ENCODE peak calls at places on chromosomes 13 and 19, in six cellular contexts. One of them, this sample, is unnamed.

GRCh38 chr13:101258071-101258470 is 158.2 kb downstream of the NALCN start:
- DNase-seq in activated naive CD4-positive, alpha-beta T cell treated with anti-CD3 and anti-CD28 coated beads, Interleukin-2, amount 10 ng/mL, durations not matched to agents 7 days and 5 days: peak
- DNase-seq in stimulated activated effector memory CD8-positive, alpha-beta T cell treated with anti-CD3 and anti-CD28 coated beads, Interleukin-12 subunit alpha, Interleukin-12 subunit beta, amount 100 ng/mL, for 72 hours: peak
- DNase-seq in MCF 10A: peak
- DNase-seq in activated T-cell treated with anti-CD3 and anti-CD28 coated beads, Interleukin-2, amount 50 U/mL, for 72 hours: peak
- DNase-seq in stimulated activated CD8-positive, alpha-beta memory T cell treated with anti-CD3 and anti-CD28 coated beads, Interleukin-4, amount 100 ng/mL, for 48 hours: peak
- DNase-seq in this sample: no peak

GRCh38 chr19:38374332-38375097 is at the start of gene PSMD8:
- DNase-seq in stimulated activated CD8-positive, alpha-beta memory T cell treated with anti-CD3 and anti-CD28 coated beads, Interleukin-4, amount 100 ng/mL, for 48 hours: peak
- DNase-seq in MCF 10A: peak
- DNase-seq in activated naive CD4-positive, alpha-beta T cell treated with anti-CD3 and anti-CD28 coated beads, Interleukin-2, amount 10 ng/mL, durations not matched to agents 7 days and 5 days: peak
- DNase-seq in activated T-cell treated with anti-CD3 and anti-CD28 coated beads, Interleukin-2, amount 50 U/mL, for 72 hours: peak
- DNase-seq in stimulated activated effector memory CD8-positive, alpha-beta T cell treated with anti-CD3 and anti-CD28 coated beads, Interleukin-12 subunit alpha, Interleukin-12 subunit beta, amount 100 ng/mL, for 72 hours: peak
- DNase-seq in this sample: peak

GRCh38 chr19:55635334-55635717 is 5.5 kb upstream of the ZNF580 start:
- DNase-seq in activated naive CD4-positive, alpha-beta T cell treated with anti-CD3 and anti-CD28 coated beads, Interleukin-2, amount 10 ng/mL, durations not matched to agents 7 days and 5 days: no peak
- DNase-seq in stimulated activated effector memory CD8-positive, alpha-beta T cell treated with anti-CD3 and anti-CD28 coated beads, Interleukin-12 subunit alpha, Interleukin-12 subunit beta, amount 100 ng/mL, for 72 hours: no peak
- DNase-seq in MCF 10A: no peak
- DNase-seq in activated T-cell treated with anti-CD3 and anti-CD28 coated beads, Interleukin-2, amount 50 U/mL, for 72 hours: peak
- DNase-seq in stimulated activated CD8-positive, alpha-beta memory T cell treated with anti-CD3 and anti-CD28 coated beads, Interleukin-4, amount 100 ng/mL, for 48 hours: no peak
- DNase-seq in this sample: no peak

GRCh38 chr19:49890349-49891311 is 6.1 kb downstream of the IL4I1 start:
- DNase-seq in MCF 10A: no peak
- DNase-seq in stimulated activated effector memory CD8-positive, alpha-beta T cell treated with anti-CD3 and anti-CD28 coated beads, Interleukin-12 subunit alpha, Interleukin-12 subunit beta, amount 100 ng/mL, for 72 hours: peak
- DNase-seq in stimulated activated CD8-positive, alpha-beta memory T cell treated with anti-CD3 and anti-CD28 coated beads, Interleukin-4, amount 100 ng/mL, for 48 hours: peak
- DNase-seq in activated T-cell treated with anti-CD3 and anti-CD28 coated beads, Interleukin-2, amount 50 U/mL, for 72 hours: peak
- DNase-seq in activated naive CD4-positive, alpha-beta T cell treated with anti-CD3 and anti-CD28 coated beads, Interleukin-2, amount 10 ng/mL, durations not matched to agents 7 days and 5 days: peak
- DNase-seq in this sample: no peak

GRCh38 chr19:40594657-40595077 is 6.5 kb upstream of the LTBP4 start:
- DNase-seq in stimulated activated CD8-positive, alpha-beta memory T cell treated with anti-CD3 and anti-CD28 coated beads, Interleukin-4, amount 100 ng/mL, for 48 hours: no peak
- DNase-seq in MCF 10A: peak
- DNase-seq in activated T-cell treated with anti-CD3 and anti-CD28 coated beads, Interleukin-2, amount 50 U/mL, for 72 hours: no peak
- DNase-seq in stimulated activated effector memory CD8-positive, alpha-beta T cell treated with anti-CD3 and anti-CD28 coated beads, Interleukin-12 subunit alpha, Interleukin-12 subunit beta, amount 100 ng/mL, for 72 hours: no peak
- DNase-seq in activated naive CD4-positive, alpha-beta T cell treated with anti-CD3 and anti-CD28 coated beads, Interleukin-2, amount 10 ng/mL, durations not matched to agents 7 days and 5 days: no peak
- DNase-seq in this sample: no peak

GRCh38 chr19:16118489-16119033 is 6.9 kb downstream of the RAB8A start:
- DNase-seq in MCF 10A: no peak
- DNase-seq in stimulated activated CD8-positive, alpha-beta memory T cell treated with anti-CD3 and anti-CD28 coated beads, Interleukin-4, amount 100 ng/mL, for 48 hours: peak
- DNase-seq in stimulated activated effector memory CD8-positive, alpha-beta T cell treated with anti-CD3 and anti-CD28 coated beads, Interleukin-12 subunit alpha, Interleukin-12 subunit beta, amount 100 ng/mL, for 72 hours: peak
- DNase-seq in activated T-cell treated with anti-CD3 and anti-CD28 coated beads, Interleukin-2, amount 50 U/mL, for 72 hours: peak
- DNase-seq in activated naive CD4-positive, alpha-beta T cell treated with anti-CD3 and anti-CD28 coated beads, Interleukin-2, amount 10 ng/mL, durations not matched to agents 7 days and 5 days: peak
- DNase-seq in this sample: peak

GRCh38 chr19:37845932-37846331 is 60.5 kb downstream of the WDR87 start:
- DNase-seq in stimulated activated CD8-positive, alpha-beta memory T cell treated with anti-CD3 and anti-CD28 coated beads, Interleukin-4, amount 100 ng/mL, for 48 hours: no peak
- DNase-seq in activated naive CD4-positive, alpha-beta T cell treated with anti-CD3 and anti-CD28 coated beads, Interleukin-2, amount 10 ng/mL, durations not matched to agents 7 days and 5 days: no peak
- DNase-seq in MCF 10A: no peak
- DNase-seq in stimulated activated effector memory CD8-positive, alpha-beta T cell treated with anti-CD3 and anti-CD28 coated beads, Interleukin-12 subunit alpha, Interleukin-12 subunit beta, amount 100 ng/mL, for 72 hours: no peak
- DNase-seq in activated T-cell treated with anti-CD3 and anti-CD28 coated beads, Interleukin-2, amount 50 U/mL, for 72 hours: no peak
- DNase-seq in this sample: no peak

GRCh38 chr13:22939157-22939556 is 241.6 kb upstream of the SGCG start:
- DNase-seq in activated T-cell treated with anti-CD3 and anti-CD28 coated beads, Interleukin-2, amount 50 U/mL, for 72 hours: no peak
- DNase-seq in MCF 10A: no peak
- DNase-seq in stimulated activated CD8-positive, alpha-beta memory T cell treated with anti-CD3 and anti-CD28 coated beads, Interleukin-4, amount 100 ng/mL, for 48 hours: no peak
- DNase-seq in stimulated activated effector memory CD8-positive, alpha-beta T cell treated with anti-CD3 and anti-CD28 coated beads, Interleukin-12 subunit alpha, Interleukin-12 subunit beta, amount 100 ng/mL, for 72 hours: peak
- DNase-seq in activated naive CD4-positive, alpha-beta T cell treated with anti-CD3 and anti-CD28 coated beads, Interleukin-2, amount 10 ng/mL, durations not matched to agents 7 days and 5 days: no peak
- DNase-seq in this sample: no peak

GRCh38 chr19:8389891-8390616 is at the start of gene RAB11B:
- DNase-seq in stimulated activated CD8-positive, alpha-beta memory T cell treated with anti-CD3 and anti-CD28 coated beads, Interleukin-4, amount 100 ng/mL, for 48 hours: peak
- DNase-seq in MCF 10A: peak
- DNase-seq in activated naive CD4-positive, alpha-beta T cell treated with anti-CD3 and anti-CD28 coated beads, Interleukin-2, amount 10 ng/mL, durations not matched to agents 7 days and 5 days: peak
- DNase-seq in activated T-cell treated with anti-CD3 and anti-CD28 coated beads, Interleukin-2, amount 50 U/mL, for 72 hours: peak
- DNase-seq in stimulated activated effector memory CD8-positive, alpha-beta T cell treated with anti-CD3 and anti-CD28 coated beads, Interleukin-12 subunit alpha, Interleukin-12 subunit beta, amount 100 ng/mL, for 72 hours: peak
- DNase-seq in this sample: peak

GRCh38 chr13:41649659-41650058 is 192.3 kb downstream of the RGCC start:
- DNase-seq in activated T-cell treated with anti-CD3 and anti-CD28 coated beads, Interleukin-2, amount 50 U/mL, for 72 hours: no peak
- DNase-seq in stimulated activated CD8-positive, alpha-beta memory T cell treated with anti-CD3 and anti-CD28 coated beads, Interleukin-4, amount 100 ng/mL, for 48 hours: no peak
- DNase-seq in activated naive CD4-positive, alpha-beta T cell treated with anti-CD3 and anti-CD28 coated beads, Interleukin-2, amount 10 ng/mL, durations not matched to agents 7 days and 5 days: no peak
- DNase-seq in MCF 10A: peak
- DNase-seq in stimulated activated effector memory CD8-positive, alpha-beta T cell treated with anti-CD3 and anti-CD28 coated beads, Interleukin-12 subunit alpha, Interleukin-12 subunit beta, amount 100 ng/mL, for 72 hours: no peak
- DNase-seq in this sample: no peak

GRCh38 chr19:12642506-12642905 is 24.0 kb downstream of the MAN2B1 start:
- DNase-seq in stimulated activated CD8-positive, alpha-beta memory T cell treated with anti-CD3 and anti-CD28 coated beads, Interleukin-4, amount 100 ng/mL, for 48 hours: no peak
- DNase-seq in stimulated activated effector memory CD8-positive, alpha-beta T cell treated with anti-CD3 and anti-CD28 coated beads, Interleukin-12 subunit alpha, Interleukin-12 subunit beta, amount 100 ng/mL, for 72 hours: no peak
- DNase-seq in MCF 10A: no peak
- DNase-seq in activated T-cell treated with anti-CD3 and anti-CD28 coated beads, Interleukin-2, amount 50 U/mL, for 72 hours: no peak
- DNase-seq in activated naive CD4-positive, alpha-beta T cell treated with anti-CD3 and anti-CD28 coated beads, Interleukin-2, amount 10 ng/mL, durations not matched to agents 7 days and 5 days: no peak
- DNase-seq in this sample: no peak

GRCh38 chr13:64078025-64078424 is 2662.4 kb upstream of the PCDH20 start:
- DNase-seq in MCF 10A: no peak
- DNase-seq in activated T-cell treated with anti-CD3 and anti-CD28 coated beads, Interleukin-2, amount 50 U/mL, for 72 hours: no peak
- DNase-seq in stimulated activated effector memory CD8-positive, alpha-beta T cell treated with anti-CD3 and anti-CD28 coated beads, Interleukin-12 subunit alpha, Interleukin-12 subunit beta, amount 100 ng/mL, for 72 hours: no peak
- DNase-seq in stimulated activated CD8-positive, alpha-beta memory T cell treated with anti-CD3 and anti-CD28 coated beads, Interleukin-4, amount 100 ng/mL, for 48 hours: no peak
- DNase-seq in activated naive CD4-positive, alpha-beta T cell treated with anti-CD3 and anti-CD28 coated beads, Interleukin-2, amount 10 ng/mL, durations not matched to agents 7 days and 5 days: no peak
- DNase-seq in this sample: no peak

GRCh38 chr19:21483589-21484170 is 21.7 kb upstream of the ZNF429 start:
- DNase-seq in activated T-cell treated with anti-CD3 and anti-CD28 coated beads, Interleukin-2, amount 50 U/mL, for 72 hours: peak
- DNase-seq in MCF 10A: no peak
- DNase-seq in stimulated activated effector memory CD8-positive, alpha-beta T cell treated with anti-CD3 and anti-CD28 coated beads, Interleukin-12 subunit alpha, Interleukin-12 subunit beta, amount 100 ng/mL, for 72 hours: peak
- DNase-seq in stimulated activated CD8-positive, alpha-beta memory T cell treated with anti-CD3 and anti-CD28 coated beads, Interleukin-4, amount 100 ng/mL, for 48 hours: peak
- DNase-seq in activated naive CD4-positive, alpha-beta T cell treated with anti-CD3 and anti-CD28 coated beads, Interleukin-2, amount 10 ng/mL, durations not matched to agents 7 days and 5 days: peak
- DNase-seq in this sample: no peak

GRCh38 chr19:17784201-17785008 is 10.5 kb upstream of the B3GNT3 start:
- DNase-seq in stimulated activated CD8-positive, alpha-beta memory T cell treated with anti-CD3 and anti-CD28 coated beads, Interleukin-4, amount 100 ng/mL, for 48 hours: peak
- DNase-seq in MCF 10A: peak
- DNase-seq in activated naive CD4-positive, alpha-beta T cell treated with anti-CD3 and anti-CD28 coated beads, Interleukin-2, amount 10 ng/mL, durations not matched to agents 7 days and 5 days: peak
- DNase-seq in activated T-cell treated with anti-CD3 and anti-CD28 coated beads, Interleukin-2, amount 50 U/mL, for 72 hours: peak
- DNase-seq in stimulated activated effector memory CD8-positive, alpha-beta T cell treated with anti-CD3 and anti-CD28 coated beads, Interleukin-12 subunit alpha, Interleukin-12 subunit beta, amount 100 ng/mL, for 72 hours: peak
- DNase-seq in this sample: peak

GRCh38 chr19:1315470-1316166 is 29.9 kb downstream of the EFNA2 start:
- DNase-seq in activated naive CD4-positive, alpha-beta T cell treated with anti-CD3 and anti-CD28 coated beads, Interleukin-2, amount 10 ng/mL, durations not matched to agents 7 days and 5 days: peak
- DNase-seq in MCF 10A: peak
- DNase-seq in stimulated activated CD8-positive, alpha-beta memory T cell treated with anti-CD3 and anti-CD28 coated beads, Interleukin-4, amount 100 ng/mL, for 48 hours: peak
- DNase-seq in stimulated activated effector memory CD8-positive, alpha-beta T cell treated with anti-CD3 and anti-CD28 coated beads, Interleukin-12 subunit alpha, Interleukin-12 subunit beta, amount 100 ng/mL, for 72 hours: no peak
- DNase-seq in activated T-cell treated with anti-CD3 and anti-CD28 coated beads, Interleukin-2, amount 50 U/mL, for 72 hours: peak
- DNase-seq in this sample: peak

GRCh38 chr13:41561179-41561578 is 103.8 kb downstream of the RGCC start:
- DNase-seq in stimulated activated effector memory CD8-positive, alpha-beta T cell treated with anti-CD3 and anti-CD28 coated beads, Interleukin-12 subunit alpha, Interleukin-12 subunit beta, amount 100 ng/mL, for 72 hours: no peak
- DNase-seq in stimulated activated CD8-positive, alpha-beta memory T cell treated with anti-CD3 and anti-CD28 coated beads, Interleukin-4, amount 100 ng/mL, for 48 hours: no peak
- DNase-seq in activated T-cell treated with anti-CD3 and anti-CD28 coated beads, Interleukin-2, amount 50 U/mL, for 72 hours: no peak
- DNase-seq in activated naive CD4-positive, alpha-beta T cell treated with anti-CD3 and anti-CD28 coated beads, Interleukin-2, amount 10 ng/mL, durations not matched to agents 7 days and 5 days: no peak
- DNase-seq in MCF 10A: no peak
- DNase-seq in this sample: no peak

GRCh38 chr13:113922412-113923118 is 51.3 kb downstream of the C13orf46 start:
- DNase-seq in activated naive CD4-positive, alpha-beta T cell treated with anti-CD3 and anti-CD28 coated beads, Interleukin-2, amount 10 ng/mL, durations not matched to agents 7 days and 5 days: no peak
- DNase-seq in MCF 10A: no peak
- DNase-seq in activated T-cell treated with anti-CD3 and anti-CD28 coated beads, Interleukin-2, amount 50 U/mL, for 72 hours: no peak
- DNase-seq in stimulated activated CD8-positive, alpha-beta memory T cell treated with anti-CD3 and anti-CD28 coated beads, Interleukin-4, amount 100 ng/mL, for 48 hours: no peak
- DNase-seq in stimulated activated effector memory CD8-positive, alpha-beta T cell treated with anti-CD3 and anti-CD28 coated beads, Interleukin-12 subunit alpha, Interleukin-12 subunit beta, amount 100 ng/mL, for 72 hours: no peak
- DNase-seq in this sample: no peak

GRCh38 chr13:94660695-94661324 is 51.5 kb downstream of the SOX21 start:
- DNase-seq in stimulated activated effector memory CD8-positive, alpha-beta T cell treated with anti-CD3 and anti-CD28 coated beads, Interleukin-12 subunit alpha, Interleukin-12 subunit beta, amount 100 ng/mL, for 72 hours: no peak
- DNase-seq in MCF 10A: peak
- DNase-seq in activated naive CD4-positive, alpha-beta T cell treated with anti-CD3 and anti-CD28 coated beads, Interleukin-2, amount 10 ng/mL, durations not matched to agents 7 days and 5 days: no peak
- DNase-seq in activated T-cell treated with anti-CD3 and anti-CD28 coated beads, Interleukin-2, amount 50 U/mL, for 72 hours: peak
- DNase-seq in stimulated activated CD8-positive, alpha-beta memory T cell treated with anti-CD3 and anti-CD28 coated beads, Interleukin-4, amount 100 ng/mL, for 48 hours: no peak
- DNase-seq in this sample: peak

GRCh38 chr19:18300930-18301717 is 19.7 kb upstream of the JUND start:
- DNase-seq in stimulated activated CD8-positive, alpha-beta memory T cell treated with anti-CD3 and anti-CD28 coated beads, Interleukin-4, amount 100 ng/mL, for 48 hours: no peak
- DNase-seq in stimulated activated effector memory CD8-positive, alpha-beta T cell treated with anti-CD3 and anti-CD28 coated beads, Interleukin-12 subunit alpha, Interleukin-12 subunit beta, amount 100 ng/mL, for 72 hours: no peak
- DNase-seq in MCF 10A: peak
- DNase-seq in activated T-cell treated with anti-CD3 and anti-CD28 coated beads, Interleukin-2, amount 50 U/mL, for 72 hours: no peak
- DNase-seq in activated naive CD4-positive, alpha-beta T cell treated with anti-CD3 and anti-CD28 coated beads, Interleukin-2, amount 10 ng/mL, durations not matched to agents 7 days and 5 days: no peak
- DNase-seq in this sample: no peak

GRCh38 chr19:49553451-49554271 is 25.9 kb downstream of the RCN3 start:
- DNase-seq in MCF 10A: peak
- DNase-seq in stimulated activated effector memory CD8-positive, alpha-beta T cell treated with anti-CD3 and anti-CD28 coated beads, Interleukin-12 subunit alpha, Interleukin-12 subunit beta, amount 100 ng/mL, for 72 hours: peak
- DNase-seq in activated naive CD4-positive, alpha-beta T cell treated with anti-CD3 and anti-CD28 coated beads, Interleukin-2, amount 10 ng/mL, durations not matched to agents 7 days and 5 days: peak
- DNase-seq in activated T-cell treated with anti-CD3 and anti-CD28 coated beads, Interleukin-2, amount 50 U/mL, for 72 hours: peak
- DNase-seq in stimulated activated CD8-positive, alpha-beta memory T cell treated with anti-CD3 and anti-CD28 coated beads, Interleukin-4, amount 100 ng/mL, for 48 hours: peak
- DNase-seq in this sample: no peak

GRCh38 chr19:5308471-5309437 is 31.9 kb downstream of the PTPRS start:
- DNase-seq in stimulated activated effector memory CD8-positive, alpha-beta T cell treated with anti-CD3 and anti-CD28 coated beads, Interleukin-12 subunit alpha, Interleukin-12 subunit beta, amount 100 ng/mL, for 72 hours: no peak
- DNase-seq in activated T-cell treated with anti-CD3 and anti-CD28 coated beads, Interleukin-2, amount 50 U/mL, for 72 hours: no peak
- DNase-seq in activated naive CD4-positive, alpha-beta T cell treated with anti-CD3 and anti-CD28 coated beads, Interleukin-2, amount 10 ng/mL, durations not matched to agents 7 days and 5 days: no peak
- DNase-seq in stimulated activated CD8-positive, alpha-beta memory T cell treated with anti-CD3 and anti-CD28 coated beads, Interleukin-4, amount 100 ng/mL, for 48 hours: no peak
- DNase-seq in MCF 10A: peak
- DNase-seq in this sample: peak

GRCh38 chr19:48724796-48725753 is 5.5 kb upstream of the MAMSTR start:
- DNase-seq in activated naive CD4-positive, alpha-beta T cell treated with anti-CD3 and anti-CD28 coated beads, Interleukin-2, amount 10 ng/mL, durations not matched to agents 7 days and 5 days: no peak
- DNase-seq in MCF 10A: peak
- DNase-seq in stimulated activated CD8-positive, alpha-beta memory T cell treated with anti-CD3 and anti-CD28 coated beads, Interleukin-4, amount 100 ng/mL, for 48 hours: no peak
- DNase-seq in stimulated activated effector memory CD8-positive, alpha-beta T cell treated with anti-CD3 and anti-CD28 coated beads, Interleukin-12 subunit alpha, Interleukin-12 subunit beta, amount 100 ng/mL, for 72 hours: no peak
- DNase-seq in activated T-cell treated with anti-CD3 and anti-CD28 coated beads, Interleukin-2, amount 50 U/mL, for 72 hours: peak
- DNase-seq in this sample: peak

This sample was measured in midbrain.